ENCODE peak calls at places on chromosomes 13 and 19, in six cellular contexts. One of them, this sample, is unnamed.

GRCh38 chr13:108326318-108326717 is 56.8 kb downstream of the TNFSF13B start:
- DNase-seq in left ventricle myocardium inferior: no peak
- DNase-seq in tibial artery: no peak
- DNase-seq in upper lobe of right lung: no peak
- DNase-seq in foreskin fibroblast: no peak
- DNase-seq in PC-3: no peak
- DNase-seq in this sample: peak

GRCh38 chr13:29859971-29860370 is 9.6 kb upstream of the UBL3 start:
- DNase-seq in upper lobe of right lung: no peak
- DNase-seq in left ventricle myocardium inferior: no peak
- DNase-seq in foreskin fibroblast: peak
- DNase-seq in tibial artery: no peak
- DNase-seq in PC-3: peak
- DNase-seq in this sample: peak

GRCh38 chr19:30969586-30969985 is 379.6 kb downstream of the TSHZ3 start:
- DNase-seq in tibial artery: no peak
- DNase-seq in upper lobe of right lung: no peak
- DNase-seq in foreskin fibroblast: no peak
- DNase-seq in left ventricle myocardium inferior: no peak
- DNase-seq in PC-3: no peak
- DNase-seq in this sample: no peak

GRCh38 chr13:33932765-33933406 is 114.9 kb downstream of the RFC3 start:
- DNase-seq in tibial artery: no peak
- DNase-seq in PC-3: no peak
- DNase-seq in foreskin fibroblast: no peak
- DNase-seq in left ventricle myocardium inferior: no peak
- DNase-seq in upper lobe of right lung: no peak
- DNase-seq in this sample: no peak

GRCh38 chr13:111489301-111489700 is 168.9 kb downstream of the TEX29 start:
- DNase-seq in foreskin fibroblast: no peak
- DNase-seq in left ventricle myocardium inferior: no peak
- DNase-seq in tibial artery: no peak
- DNase-seq in PC-3: no peak
- DNase-seq in upper lobe of right lung: peak
- DNase-seq in this sample: no peak

GRCh38 chr13:27037571-27037970 is 134.0 kb downstream of the USP12 start:
- DNase-seq in PC-3: no peak
- DNase-seq in upper lobe of right lung: no peak
- DNase-seq in tibial artery: no peak
- DNase-seq in left ventricle myocardium inferior: no peak
- DNase-seq in foreskin fibroblast: no peak
- DNase-seq in this sample: no peak

GRCh38 chr13:86567119-86567518 is 767.9 kb upstream of the SLITRK6 start:
- DNase-seq in foreskin fibroblast: no peak
- DNase-seq in tibial artery: no peak
- DNase-seq in left ventricle myocardium inferior: no peak
- DNase-seq in PC-3: peak
- DNase-seq in upper lobe of right lung: no peak
- DNase-seq in this sample: no peak

GRCh38 chr19:28217064-28217463 is 995.9 kb downstream of the UQCRFS1 start:
- DNase-seq in left ventricle myocardium inferior: no peak
- DNase-seq in upper lobe of right lung: no peak
- DNase-seq in tibial artery: no peak
- DNase-seq in PC-3: no peak
- DNase-seq in foreskin fibroblast: no peak
- DNase-seq in this sample: no peak

GRCh38 chr19:18486746-18487145 is 35.1 kb downstream of the ELL start:
- DNase-seq in tibial artery: no peak
- DNase-seq in left ventricle myocardium inferior: no peak
- DNase-seq in foreskin fibroblast: no peak
- DNase-seq in PC-3: no peak
- DNase-seq in upper lobe of right lung: no peak
- DNase-seq in this sample: no peak

GRCh38 chr19:52270266-52270885 is 989 bp downstream of the ZNF766 start:
- DNase-seq in PC-3: no peak
- DNase-seq in left ventricle myocardium inferior: no peak
- DNase-seq in upper lobe of right lung: no peak
- DNase-seq in foreskin fibroblast: peak
- DNase-seq in tibial artery: no peak
- DNase-seq in this sample: peak

GRCh38 chr19:10611907-10612306 is 13.4 kb upstream of the SLC44A2 start:
- DNase-seq in upper lobe of right lung: no peak
- DNase-seq in left ventricle myocardium inferior: no peak
- DNase-seq in PC-3: no peak
- DNase-seq in tibial artery: no peak
- DNase-seq in foreskin fibroblast: no peak
- DNase-seq in this sample: no peak

GRCh38 chr13:99312493-99312883 is 5.3 kb upstream of the GPR183 start:
- DNase-seq in foreskin fibroblast: peak
- DNase-seq in left ventricle myocardium inferior: peak
- DNase-seq in upper lobe of right lung: peak
- DNase-seq in PC-3: no peak
- DNase-seq in tibial artery: peak
- DNase-seq in this sample: peak

GRCh38 chr19:33005440-33005839 is 33.4 kb downstream of the FAAP24 start:
- DNase-seq in PC-3: peak
- DNase-seq in upper lobe of right lung: no peak
- DNase-seq in foreskin fibroblast: no peak
- DNase-seq in left ventricle myocardium inferior: no peak
- DNase-seq in tibial artery: no peak
- DNase-seq in this sample: peak

GRCh38 chr13:113559901-113560644 is 24.5 kb upstream of the TFDP1 start:
- DNase-seq in upper lobe of right lung: peak
- DNase-seq in PC-3: no peak
- DNase-seq in tibial artery: no peak
- DNase-seq in foreskin fibroblast: no peak
- DNase-seq in left ventricle myocardium inferior: no peak
- DNase-seq in this sample: no peak

GRCh38 chr13:107238262-107238661 is 670.3 kb upstream of the ARGLU1 start:
- DNase-seq in upper lobe of right lung: no peak
- DNase-seq in tibial artery: no peak
- DNase-seq in PC-3: no peak
- DNase-seq in left ventricle myocardium inferior: no peak
- DNase-seq in foreskin fibroblast: no peak
- DNase-seq in this sample: peak

GRCh38 chr13:46551410-46552301 is 1.3 kb upstream of the LRCH1 start:
- DNase-seq in PC-3: peak
- DNase-seq in upper lobe of right lung: peak
- DNase-seq in foreskin fibroblast: peak
- DNase-seq in left ventricle myocardium inferior: peak
- DNase-seq in tibial artery: peak
- DNase-seq in this sample: peak

GRCh38 chr13:77820431-77821149 is 98.0 kb downstream of the EDNRB start:
- DNase-seq in left ventricle myocardium inferior: no peak
- DNase-seq in upper lobe of right lung: no peak
- DNase-seq in foreskin fibroblast: no peak
- DNase-seq in tibial artery: no peak
- DNase-seq in PC-3: peak
- DNase-seq in this sample: no peak

GRCh38 chr13:110294146-110294545 is 12.8 kb downstream of the COL4A1 start:
- DNase-seq in left ventricle myocardium inferior: no peak
- DNase-seq in foreskin fibroblast: peak
- DNase-seq in upper lobe of right lung: no peak
- DNase-seq in PC-3: no peak
- DNase-seq in tibial artery: peak
- DNase-seq in this sample: no peak

GRCh38 chr13:98312606-98313005 is 135.5 kb upstream of the RNF113B start:
- DNase-seq in foreskin fibroblast: no peak
- DNase-seq in left ventricle myocardium inferior: no peak
- DNase-seq in tibial artery: no peak
- DNase-seq in PC-3: no peak
- DNase-seq in upper lobe of right lung: no peak
- DNase-seq in this sample: no peak

GRCh38 chr13:50106559-50106958 is 91.3 kb downstream of the KCNRG start:
- DNase-seq in PC-3: no peak
- DNase-seq in upper lobe of right lung: no peak
- DNase-seq in left ventricle myocardium inferior: no peak
- DNase-seq in foreskin fibroblast: no peak
- DNase-seq in tibial artery: no peak
- DNase-seq in this sample: no peak

GRCh38 chr19:1665565-1666047 is 13.2 kb upstream of the TCF3 start:
- DNase-seq in upper lobe of right lung: no peak
- DNase-seq in tibial artery: no peak
- DNase-seq in PC-3: no peak
- DNase-seq in foreskin fibroblast: no peak
- DNase-seq in left ventricle myocardium inferior: no peak
- DNase-seq in this sample: no peak

GRCh38 chr13:51764184-51765141 is 39.5 kb downstream of the DHRS12 start:
- DNase-seq in upper lobe of right lung: no peak
- DNase-seq in tibial artery: peak
- DNase-seq in PC-3: peak
- DNase-seq in left ventricle myocardium inferior: peak
- DNase-seq in foreskin fibroblast: peak
- DNase-seq in this sample: no peak

GRCh38 chr13:50214514-50214913 is 199.3 kb downstream of the KCNRG start:
- DNase-seq in upper lobe of right lung: no peak
- DNase-seq in left ventricle myocardium inferior: no peak
- DNase-seq in PC-3: peak
- DNase-seq in foreskin fibroblast: no peak
- DNase-seq in tibial artery: no peak
- DNase-seq in this sample: no peak

GRCh38 chr13:95787356-95788099 is 110.6 kb downstream of the DNAJC3 start:
- DNase-seq in PC-3: no peak
- DNase-seq in tibial artery: no peak
- DNase-seq in upper lobe of right lung: no peak
- DNase-seq in left ventricle myocardium inferior: no peak
- DNase-seq in foreskin fibroblast: peak
- DNase-seq in this sample: peak

GRCh38 chr13:43905435-43906031 is 25.8 kb downstream of the LACC1 start:
- DNase-seq in tibial artery: no peak
- DNase-seq in upper lobe of right lung: no peak
- DNase-seq in left ventricle myocardium inferior: no peak
- DNase-seq in foreskin fibroblast: peak
- DNase-seq in PC-3: peak
- DNase-seq in this sample: peak

GRCh38 chr19:30225615-30226463 is 146.3 kb upstream of the ZNF536 start:
- DNase-seq in foreskin fibroblast: no peak
- DNase-seq in tibial artery: no peak
- DNase-seq in left ventricle myocardium inferior: no peak
- DNase-seq in PC-3: no peak
- DNase-seq in upper lobe of right lung: no peak
- DNase-seq in this sample: no peak

GRCh38 chr13:23790591-23791170 is 98.5 kb downstream of the MIPEP start:
- DNase-seq in PC-3: no peak
- DNase-seq in upper lobe of right lung: no peak
- DNase-seq in tibial artery: no peak
- DNase-seq in left ventricle myocardium inferior: no peak
- DNase-seq in foreskin fibroblast: peak
- DNase-seq in this sample: no peak

GRCh38 chr19:2589441-2589840 is 113.1 kb downstream of the GNG7 start:
- DNase-seq in PC-3: no peak
- DNase-seq in left ventricle myocardium inferior: no peak
- DNase-seq in tibial artery: peak
- DNase-seq in foreskin fibroblast: no peak
- DNase-seq in upper lobe of right lung: no peak
- DNase-seq in this sample: no peak

GRCh38 chr13:102399791-102400618 is 1.8 kb downstream of the FGF14 start:
- DNase-seq in foreskin fibroblast: no peak
- DNase-seq in tibial artery: no peak
- DNase-seq in PC-3: no peak
- DNase-seq in left ventricle myocardium inferior: peak
- DNase-seq in upper lobe of right lung: peak
- DNase-seq in this sample: peak

DNA sequence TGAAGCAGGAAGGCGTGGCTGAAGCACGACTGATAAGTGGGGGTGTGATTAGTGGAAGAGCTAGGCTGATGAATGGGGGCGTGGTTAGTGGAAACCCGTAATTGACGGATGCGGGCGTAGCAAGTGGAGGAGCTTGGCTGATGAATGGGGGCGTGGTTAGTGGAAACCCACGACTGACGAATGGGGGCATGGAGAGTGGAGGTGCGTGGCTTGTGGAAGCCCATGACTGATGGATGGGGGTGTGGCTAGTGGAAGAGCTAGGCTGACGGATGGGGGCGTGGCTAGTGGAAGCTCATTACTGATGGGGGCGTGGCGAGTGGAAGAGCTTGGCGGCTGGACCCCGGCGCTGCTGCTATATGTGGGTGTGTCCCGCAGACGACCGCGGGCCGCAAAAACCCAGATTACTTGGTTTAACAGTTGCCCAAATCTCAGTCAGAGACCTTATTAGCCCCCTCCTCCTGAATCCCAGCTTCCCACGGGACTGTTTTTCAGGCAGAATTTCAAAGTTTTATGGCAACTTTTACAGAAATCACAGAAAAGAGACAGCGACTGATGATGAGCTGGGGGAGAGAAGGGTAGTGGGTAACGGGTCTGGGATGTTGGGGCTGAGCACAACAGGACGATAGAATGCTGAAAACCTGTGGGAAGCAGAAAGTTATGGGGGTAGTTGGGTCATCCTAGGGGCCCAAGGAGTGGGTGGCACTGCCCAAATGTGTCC is 9.0 kb upstream of the MEIS3 start:
- DNase-seq in upper lobe of right lung: peak
- DNase-seq in tibial artery: peak
- DNase-seq in PC-3: peak
- DNase-seq in foreskin fibroblast: peak
- DNase-seq in left ventricle myocardium inferior: peak
- DNase-seq in this sample: peak
- H3K4me3 ChIP-seq in upper lobe of right lung: no peak
- H3K4me3 ChIP-seq in tibial artery: no peak
- H3K4me3 ChIP-seq in PC-3: peak
- H3K4me3 ChIP-seq in foreskin fibroblast: peak
- H3K4me3 ChIP-seq in left ventricle myocardium inferior: peak
- H3K4me3 ChIP-seq in this sample: no peak

GRCh38 chr19:49801966-49802661 is 11.0 kb downstream of the FUZ start:
- DNase-seq in upper lobe of right lung: no peak
- DNase-seq in tibial artery: peak
- DNase-seq in left ventricle myocardium inferior: peak
- DNase-seq in foreskin fibroblast: peak
- DNase-seq in PC-3: no peak
- DNase-seq in this sample: peak
- H3K4me3 ChIP-seq in upper lobe of right lung: peak
- H3K4me3 ChIP-seq in tibial artery: peak
- H3K4me3 ChIP-seq in left ventricle myocardium inferior: peak
- H3K4me3 ChIP-seq in foreskin fibroblast: peak
- H3K4me3 ChIP-seq in PC-3: no peak
- H3K4me3 ChIP-seq in this sample: peak

GRCh38 chr19:6056282-6056741 is 54.0 kb downstream of the RFX2 start:
- DNase-seq in upper lobe of right lung: no peak
- DNase-seq in left ventricle myocardium inferior: no peak
- DNase-seq in tibial artery: peak
- DNase-seq in PC-3: no peak
- DNase-seq in foreskin fibroblast: no peak
- DNase-seq in this sample: no peak
- H3K4me3 ChIP-seq in upper lobe of right lung: no peak
- H3K4me3 ChIP-seq in left ventricle myocardium inferior: peak
- H3K4me3 ChIP-seq in tibial artery: peak
- H3K4me3 ChIP-seq in PC-3: no peak
- H3K4me3 ChIP-seq in foreskin fibroblast: no peak
- H3K4me3 ChIP-seq in this sample: no peak

DNA sequence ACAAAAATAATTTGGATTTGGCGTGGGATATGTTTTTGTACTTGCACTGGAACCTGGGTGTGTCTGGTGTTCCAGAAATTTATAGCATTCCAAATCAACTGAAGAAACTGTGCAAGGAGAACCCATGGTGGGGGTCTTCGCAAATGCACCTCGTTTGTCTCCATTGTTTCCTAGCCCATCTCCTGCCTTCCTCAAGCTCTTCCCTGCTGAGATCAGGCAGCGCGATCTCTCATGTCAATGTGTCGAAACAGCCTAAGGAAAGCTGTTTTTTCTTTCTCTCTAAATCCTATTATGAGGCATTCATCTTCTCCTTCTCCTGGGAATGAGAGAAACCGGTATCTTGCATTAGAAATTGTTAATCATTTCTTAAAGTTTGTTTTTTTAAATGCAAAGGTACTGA is 131.0 kb downstream of the KLF5 start:
- DNase-seq in tibial artery: no peak
- DNase-seq in PC-3: no peak
- DNase-seq in upper lobe of right lung: no peak
- DNase-seq in foreskin fibroblast: no peak
- DNase-seq in left ventricle myocardium inferior: no peak
- DNase-seq in this sample: no peak
- H3K4me3 ChIP-seq in tibial artery: no peak
- H3K4me3 ChIP-seq in PC-3: no peak
- H3K4me3 ChIP-seq in upper lobe of right lung: no peak
- H3K4me3 ChIP-seq in foreskin fibroblast: no peak
- H3K4me3 ChIP-seq in left ventricle myocardium inferior: no peak
- H3K4me3 ChIP-seq in this sample: no peak